ENCODE peak calls at places on chromosome 15, in six cellular contexts. One of them, this sample, is unnamed.

GRCh38 chr15:43880406-43881184 is 53.8 kb downstream of the WDR76 start:
- DNase-seq in MCF 10A: no peak
- DNase-seq in activated naive CD8-positive, alpha-beta T cell treated with anti-CD3 and anti-CD28 coated beads, Interleukin-2, amount 50 U/mL, for 16 hours: no peak
- DNase-seq in skeletal muscle cell: no peak
- DNase-seq in putamen: no peak
- DNase-seq in effector CD4-positive, alpha-beta T cell: no peak
- DNase-seq in this sample: no peak

GRCh38 chr15:92006186-92007028 is 152.9 kb downstream of the SLCO3A1 start:
- DNase-seq in MCF 10A: no peak
- DNase-seq in activated naive CD8-positive, alpha-beta T cell treated with anti-CD3 and anti-CD28 coated beads, Interleukin-2, amount 50 U/mL, for 16 hours: no peak
- DNase-seq in skeletal muscle cell: no peak
- DNase-seq in putamen: no peak
- DNase-seq in effector CD4-positive, alpha-beta T cell: no peak
- DNase-seq in this sample: no peak

GRCh38 chr15:95930659-95931375 is 399.7 kb upstream of the NR2F2 start:
- DNase-seq in MCF 10A: no peak
- DNase-seq in activated naive CD8-positive, alpha-beta T cell treated with anti-CD3 and anti-CD28 coated beads, Interleukin-2, amount 50 U/mL, for 16 hours: no peak
- DNase-seq in skeletal muscle cell: peak; percentile 48
- DNase-seq in putamen: no peak
- DNase-seq in effector CD4-positive, alpha-beta T cell: no peak
- DNase-seq in this sample: no peak

GRCh38 chr15:79169531-79170123 is 79.0 kb upstream of the RASGRF1 start:
- DNase-seq in MCF 10A: peak; percentile 27
- DNase-seq in activated naive CD8-positive, alpha-beta T cell treated with anti-CD3 and anti-CD28 coated beads, Interleukin-2, amount 50 U/mL, for 16 hours: no peak
- DNase-seq in skeletal muscle cell: no peak
- DNase-seq in putamen: peak; percentile 67
- DNase-seq in effector CD4-positive, alpha-beta T cell: no peak
- DNase-seq in this sample: no peak

GRCh38 chr15:95864467-95864886 is 466.0 kb upstream of the NR2F2 start:
- DNase-seq in MCF 10A: no peak
- DNase-seq in activated naive CD8-positive, alpha-beta T cell treated with anti-CD3 and anti-CD28 coated beads, Interleukin-2, amount 50 U/mL, for 16 hours: no peak
- DNase-seq in skeletal muscle cell: no peak
- DNase-seq in putamen: no peak
- DNase-seq in effector CD4-positive, alpha-beta T cell: no peak
- DNase-seq in this sample: peak; percentile 82

GRCh38 chr15:31387483-31388118 is 61.0 kb downstream of the KLF13 start:
- DNase-seq in MCF 10A: peak; percentile 51
- DNase-seq in activated naive CD8-positive, alpha-beta T cell treated with anti-CD3 and anti-CD28 coated beads, Interleukin-2, amount 50 U/mL, for 16 hours: no peak
- DNase-seq in skeletal muscle cell: no peak
- DNase-seq in putamen: no peak
- DNase-seq in effector CD4-positive, alpha-beta T cell: no peak
- DNase-seq in this sample: peak; percentile 86

GRCh38 chr15:71707230-71708051 is 102.9 kb upstream of the NR2E3 start:
- DNase-seq in MCF 10A: no peak
- DNase-seq in activated naive CD8-positive, alpha-beta T cell treated with anti-CD3 and anti-CD28 coated beads, Interleukin-2, amount 50 U/mL, for 16 hours: no peak
- DNase-seq in skeletal muscle cell: no peak
- DNase-seq in putamen: no peak
- DNase-seq in effector CD4-positive, alpha-beta T cell: no peak
- DNase-seq in this sample: no peak

GRCh38 chr15:77983708-77984445 is 93.6 kb downstream of the TBC1D2B start:
- DNase-seq in MCF 10A: no peak
- DNase-seq in activated naive CD8-positive, alpha-beta T cell treated with anti-CD3 and anti-CD28 coated beads, Interleukin-2, amount 50 U/mL, for 16 hours: no peak
- DNase-seq in skeletal muscle cell: no peak
- DNase-seq in putamen: no peak
- DNase-seq in effector CD4-positive, alpha-beta T cell: no peak
- DNase-seq in this sample: no peak

GRCh38 chr15:58165661-58166060 is 27.5 kb downstream of the AQP9 start:
- DNase-seq in MCF 10A: peak; percentile 24
- DNase-seq in activated naive CD8-positive, alpha-beta T cell treated with anti-CD3 and anti-CD28 coated beads, Interleukin-2, amount 50 U/mL, for 16 hours: no peak
- DNase-seq in skeletal muscle cell: no peak
- DNase-seq in putamen: no peak
- DNase-seq in effector CD4-positive, alpha-beta T cell: no peak
- DNase-seq in this sample: no peak

GRCh38 chr15:26007151-26007550 is 144.0 kb upstream of the ATP10A start:
- DNase-seq in MCF 10A: no peak
- DNase-seq in activated naive CD8-positive, alpha-beta T cell treated with anti-CD3 and anti-CD28 coated beads, Interleukin-2, amount 50 U/mL, for 16 hours: no peak
- DNase-seq in skeletal muscle cell: no peak
- DNase-seq in putamen: no peak
- DNase-seq in effector CD4-positive, alpha-beta T cell: no peak
- DNase-seq in this sample: no peak

GRCh38 chr15:41971893-41972340 is 440 bp downstream of the EHD4 start:
- DNase-seq in MCF 10A: no peak
- DNase-seq in activated naive CD8-positive, alpha-beta T cell treated with anti-CD3 and anti-CD28 coated beads, Interleukin-2, amount 50 U/mL, for 16 hours: no peak
- DNase-seq in skeletal muscle cell: no peak
- DNase-seq in putamen: no peak
- DNase-seq in effector CD4-positive, alpha-beta T cell: no peak
- DNase-seq in this sample: no peak

GRCh38 chr15:48887144-48887543 is 9.2 kb downstream of the EID1 start:
- DNase-seq in MCF 10A: no peak
- DNase-seq in activated naive CD8-positive, alpha-beta T cell treated with anti-CD3 and anti-CD28 coated beads, Interleukin-2, amount 50 U/mL, for 16 hours: no peak
- DNase-seq in skeletal muscle cell: no peak
- DNase-seq in putamen: no peak
- DNase-seq in effector CD4-positive, alpha-beta T cell: no peak
- DNase-seq in this sample: no peak

GRCh38 chr15:23069496-23070166 is 30.3 kb upstream of the TUBGCP5 start:
- DNase-seq in MCF 10A: no peak
- DNase-seq in activated naive CD8-positive, alpha-beta T cell treated with anti-CD3 and anti-CD28 coated beads, Interleukin-2, amount 50 U/mL, for 16 hours: no peak
- DNase-seq in skeletal muscle cell: no peak
- DNase-seq in putamen: no peak
- DNase-seq in effector CD4-positive, alpha-beta T cell: no peak
- DNase-seq in this sample: no peak

GRCh38 chr15:64634020-64634419 is 141.4 kb downstream of the RBPMS2 start:
- DNase-seq in MCF 10A: no peak
- DNase-seq in activated naive CD8-positive, alpha-beta T cell treated with anti-CD3 and anti-CD28 coated beads, Interleukin-2, amount 50 U/mL, for 16 hours: no peak
- DNase-seq in skeletal muscle cell: no peak
- DNase-seq in putamen: no peak
- DNase-seq in effector CD4-positive, alpha-beta T cell: peak; percentile 7
- DNase-seq in this sample: peak; percentile 77

GRCh38 chr15:22979699-22980188 is 424 bp downstream of the CYFIP1 start:
- DNase-seq in MCF 10A: no peak
- DNase-seq in activated naive CD8-positive, alpha-beta T cell treated with anti-CD3 and anti-CD28 coated beads, Interleukin-2, amount 50 U/mL, for 16 hours: no peak
- DNase-seq in skeletal muscle cell: no peak
- DNase-seq in putamen: no peak
- DNase-seq in effector CD4-positive, alpha-beta T cell: no peak
- DNase-seq in this sample: peak; percentile 3